ENCODE peak calls at places on chromosomes 6 and 20, in nine cellular contexts. X, S, C, J, W, G, U, E and T are unnamed samples. For H3K4me1, the result is how much of the 10 kb centered on the place peaks cover.

GRCh38 chr20:51456511-51457280 is 85.8 kb downstream of the NFATC2 start:
- DNase-seq in U (peak), X (peak), J (peak), C (peak), W (peak), S (peak), E (peak), G (peak), T (peak)

GRCh38 chr6:15166121-15166520 is 79.7 kb upstream of the JARID2 start:
- DNase-seq in S (no peak), E (no peak), J (no peak), G (no peak), W (no peak), X (no peak), C (no peak), U (no peak), T (no peak)

GRCh38 chr6:35048631-35049083 is 92.5 kb downstream of the TCP11 start:
- DNase-seq in J (no peak), U (no peak), W (no peak), C (peak), X (no peak), G (peak), S (peak), E (peak), T (no peak)

GRCh38 chr6:52517502-52518278 is 59.2 kb downstream of the TRAM2 start:
- DNase-seq in U (peak), X (peak), E (peak), G (peak), J (peak), S (peak), W (no peak), C (peak), T (peak)

GRCh38 chr20:4195499-4195898 is 180.1 kb upstream of the RNF24 start:
- DNase-seq in U (no peak), W (no peak), J (no peak), E (no peak), G (no peak), X (peak), C (no peak), S (no peak), T (no peak)

GRCh38 chr20:58800134-58800650 is 50.5 kb downstream of the GNAS-AS1 start:
- DNase-seq in W (no peak), U (no peak), C (no peak), G (no peak), E (no peak), J (no peak), X (no peak), S (no peak), T (no peak)

GRCh38 chr20:2767768-2768631 is 32.4 kb downstream of the CPXM1 start:
- DNase-seq in U (no peak), W (peak), J (peak), S (no peak), G (peak), X (no peak), E (no peak), C (peak), T (peak)

GRCh38 chr6:100664274-100665040 is 199.7 kb upstream of the SIM1 start:
- DNase-seq in X (peak), J (no peak), C (no peak), U (no peak), E (peak), G (no peak), W (no peak), S (no peak), T (no peak)

GRCh38 chr20:34543457-34544056 is 15.0 kb upstream of the MAP1LC3A start:
- DNase-seq in X (no peak), W (no peak), S (no peak), C (no peak), U (no peak), E (no peak), G (no peak), J (no peak), T (no peak)

GRCh38 chr6:122092366-122092765 is 307.1 kb upstream of the HSF2 start:
- DNase-seq in S (no peak), W (no peak), U (no peak), X (no peak), C (no peak), E (no peak), G (no peak), J (no peak), T (no peak)

GRCh38 chr6:169639653-169640278 is 62.1 kb downstream of the WDR27 start:
- DNase-seq in J (no peak), S (no peak), U (peak), G (no peak), X (no peak), E (no peak), W (peak), C (no peak), T (no peak)
- TF ChIP-seq CTCF in J (no peak), S (no peak), U (no peak), G (no peak), X (no peak), E (peak), W (no peak), C (no peak), T (no peak)

DNA sequence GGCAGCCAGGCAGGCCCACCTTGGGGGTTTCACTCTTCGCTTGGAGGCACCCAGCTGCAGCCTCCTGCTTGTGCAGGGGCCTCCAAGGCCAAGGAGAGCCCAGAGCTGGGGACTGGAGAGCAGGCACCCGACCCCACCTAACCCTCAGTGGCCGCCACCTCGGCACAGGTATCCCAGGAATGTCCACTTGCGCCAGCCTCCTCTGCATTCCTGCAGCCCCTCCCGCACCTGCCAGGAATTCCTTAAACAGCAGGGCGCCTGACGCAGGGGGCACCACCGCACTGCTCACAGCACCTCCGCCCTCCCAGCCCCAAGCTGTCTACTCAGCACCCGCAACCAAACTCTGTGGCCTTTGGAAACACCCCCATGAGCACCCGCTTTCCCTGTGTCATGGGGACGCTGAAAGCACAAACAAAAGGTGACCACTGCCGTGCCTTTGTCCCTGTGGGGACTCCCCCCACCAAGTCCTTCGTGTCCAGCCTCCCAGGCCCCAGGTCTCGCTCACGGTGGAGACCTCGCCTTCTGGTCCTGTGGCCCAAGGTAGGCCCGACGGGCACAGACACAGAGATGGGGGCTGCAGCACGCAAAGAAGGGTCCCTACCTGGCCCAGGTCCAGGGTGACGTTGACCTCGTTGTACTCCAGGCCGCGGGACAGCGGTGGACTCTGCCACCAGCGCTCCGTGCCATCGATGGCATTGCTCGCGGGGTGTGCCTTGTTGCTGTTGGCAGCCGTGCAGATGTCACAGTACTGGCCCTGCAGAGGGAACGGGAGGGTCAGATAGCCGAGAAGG is 5.1 kb downstream of the LAMA5 start:
- DNase-seq in E (peak), U (peak), C (peak), G (peak), J (peak), S (peak), W (peak), X (peak), T (peak)
- H3K4me3 ChIP-seq in E (no peak), U (no peak), C (no peak), G (no peak), J (no peak), S (no peak), W (peak), X (peak), T (no peak)

GRCh38 chr6:74334722-74335121 is 638.7 kb downstream of the CD109 start:
- DNase-seq in C (no peak), G (no peak), S (no peak), U (no peak), X (no peak), E (no peak), W (no peak), J (no peak), T (no peak)
- H3K4me1 ChIP-seq in C (under half), G (under half), S (under half), U (under half), X (under half), E (under half), W (under half), J (under half), T (under half)

GRCh38 chr6:32117461-32117860 is 8.3 kb upstream of the TNXB start:
- DNase-seq in E (no peak), W (no peak), U (no peak), S (no peak), X (no peak), J (no peak), C (no peak), G (no peak), T (no peak)

GRCh38 chr6:32118782-32119628 is 9.0 kb downstream of the ATF6B start:
- DNase-seq in G (peak), S (peak), X (peak), W (peak), C (peak), J (peak), E (peak), U (peak), T (peak)

GRCh38 chr6:32114853-32115252 is 5.7 kb upstream of the TNXB start:
- DNase-seq in E (peak), J (no peak), W (no peak), X (no peak), G (peak), U (no peak), C (no peak), S (peak), T (no peak)

GRCh38 chr6:32115623-32116022 is 6.5 kb upstream of the TNXB start:
- DNase-seq in S (no peak), C (no peak), G (peak), U (no peak), E (no peak), J (no peak), X (no peak), W (no peak), T (no peak)

GRCh38 chr6:32116674-32117073 is 7.5 kb upstream of the TNXB start:
- DNase-seq in J (no peak), U (no peak), W (no peak), X (no peak), E (no peak), G (no peak), C (no peak), S (no peak), T (no peak)
- TF ChIP-seq CTCF in J (peak), U (peak), W (peak), X (peak), E (peak), G (peak), C (peak), S (no peak), T (peak)

DNA sequence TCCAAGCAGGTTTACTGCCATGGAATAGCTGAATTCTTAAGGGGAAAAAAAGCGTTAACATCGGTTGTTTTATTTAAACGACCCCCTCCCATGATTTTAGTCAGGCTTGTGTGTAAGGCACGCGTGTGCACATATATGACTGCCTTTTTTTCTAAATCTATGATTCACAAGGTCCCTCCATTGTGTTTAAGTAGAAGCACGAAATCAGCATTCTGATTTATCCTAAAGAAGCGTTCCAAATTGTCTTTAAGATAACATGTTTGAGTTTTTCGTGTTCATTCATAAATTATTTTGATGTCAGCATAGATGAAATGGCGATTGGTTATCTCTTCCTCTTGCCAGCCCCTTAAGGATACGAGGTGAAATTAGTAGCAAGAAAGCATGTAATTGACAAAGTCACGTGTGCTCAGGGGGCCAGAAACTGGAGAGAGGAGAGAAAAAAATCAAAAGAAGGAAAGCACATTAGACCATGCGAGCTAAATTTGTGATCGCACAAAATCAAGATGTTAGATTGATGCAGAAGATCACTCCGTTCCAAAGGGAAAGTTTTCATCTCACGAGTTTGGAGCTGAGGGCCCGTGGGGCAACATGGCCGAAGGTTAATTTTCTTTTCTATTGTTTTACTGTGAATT is at the start of gene LIN28B:
- DNase-seq in W (no peak), C (no peak), G (no peak), J (no peak), E (no peak), U (no peak), X (peak), S (no peak), T (no peak)
- H3K4me3 ChIP-seq in W (no peak), C (no peak), G (no peak), J (no peak), E (peak), U (no peak), X (peak), S (no peak), T (no peak)

DNA sequence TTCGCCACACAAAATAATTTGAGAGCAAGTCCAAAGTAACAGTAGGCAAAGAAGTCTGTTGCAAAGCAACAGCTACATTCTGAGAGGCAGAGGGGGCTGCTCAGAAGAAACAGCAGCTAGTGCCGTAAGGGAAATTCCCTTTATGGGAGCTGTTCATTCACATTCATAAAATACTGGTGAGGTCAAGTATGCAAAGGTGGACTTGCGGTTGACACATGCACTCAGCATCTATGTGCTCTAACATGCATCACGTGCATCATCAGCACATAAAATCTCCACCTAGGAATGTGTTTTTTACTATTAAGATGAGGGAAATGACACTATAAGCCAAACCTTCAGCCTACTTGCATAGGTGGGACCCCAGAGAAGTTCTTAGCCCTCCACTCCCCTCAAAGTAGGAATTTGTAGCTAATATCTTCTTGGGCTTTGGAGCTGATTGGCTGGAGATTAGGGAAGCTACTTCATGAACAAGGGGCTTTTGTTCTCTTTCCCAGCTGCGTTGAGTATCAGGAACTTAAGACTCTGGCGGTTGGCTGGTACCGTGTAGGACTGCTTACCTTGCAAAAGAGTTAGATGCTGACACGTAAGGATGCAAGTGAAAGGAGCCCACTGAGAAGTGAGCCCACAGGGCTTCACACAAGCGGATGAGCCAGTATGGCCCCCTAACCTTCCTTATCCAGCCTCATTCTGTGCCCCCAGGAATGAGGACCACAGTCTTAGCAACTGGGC is 12.4 kb downstream of the CST3 start:
- DNase-seq in W (no peak), E (no peak), U (no peak), G (no peak), C (no peak), X (no peak), J (no peak), S (no peak), T (no peak)
- H3K4me1 ChIP-seq in W (under half), E (under half), U (under half), G (under half), C (under half), X (under half), J (under half), S (under half), T (under half)

GRCh38 chr6:132207991-132208390 is 193.3 kb downstream of the MOXD1 start:
- DNase-seq in X (no peak), C (no peak), E (no peak), S (no peak), G (no peak), W (no peak), U (no peak), J (no peak), T (no peak)

GRCh38 chr6:132205946-132206345 is 195.3 kb downstream of the MOXD1 start:
- DNase-seq in E (no peak), S (no peak), C (no peak), X (no peak), U (no peak), G (no peak), W (no peak), J (no peak), T (no peak)

GRCh38 chr6:132210886-132211563 is 190.2 kb downstream of the MOXD1 start:
- DNase-seq in C (no peak), G (no peak), U (no peak), W (no peak), X (no peak), E (no peak), S (no peak), J (no peak), T (no peak)

GRCh38 chr6:132213191-132213590 is 188.1 kb downstream of the MOXD1 start:
- DNase-seq in C (no peak), E (no peak), W (no peak), X (no peak), S (no peak), G (no peak), U (no peak), J (no peak), T (no peak)

GRCh38 chr6:132209351-132209750 is 191.9 kb downstream of the MOXD1 start:
- DNase-seq in S (no peak), E (no peak), X (no peak), J (no peak), G (no peak), C (no peak), U (no peak), W (no peak), T (no peak)
- TF ChIP-seq CTCF in S (no peak), E (no peak), X (no peak), J (no peak), G (no peak), C (no peak), U (no peak), W (no peak), T (no peak)